ENCODE peak calls at places on chromosomes 16 and 17, in nine cellular contexts. One of them, this sample, is unnamed.

GRCh38 chr17:68539536-68540469 is 27.6 kb downstream of the PRKAR1A start:
- DNase-seq in brain pericyte: no peak
- DNase-seq in CD8-positive, alpha-beta T cell: no peak
- DNase-seq in kidney glomerular epithelial cell: no peak
- DNase-seq in NCI-H1436: no peak
- DNase-seq in amygdala: no peak
- DNase-seq in NCI-H2081: no peak
- DNase-seq in mucosa of gallbladder: peak
- DNase-seq in kidney epithelial cell: no peak
- DNase-seq in this sample: no peak

GRCh38 chr16:17225551-17225950 is 245.2 kb downstream of the XYLT1 start:
- DNase-seq in brain pericyte: no peak
- DNase-seq in CD8-positive, alpha-beta T cell: no peak
- DNase-seq in kidney glomerular epithelial cell: no peak
- DNase-seq in NCI-H1436: no peak
- DNase-seq in amygdala: no peak
- DNase-seq in NCI-H2081: no peak
- DNase-seq in mucosa of gallbladder: no peak
- DNase-seq in kidney epithelial cell: no peak
- DNase-seq in this sample: no peak

GRCh38 chr16:3202903-3203539 is 15.0 kb downstream of the OR1F1 start:
- DNase-seq in brain pericyte: no peak
- DNase-seq in CD8-positive, alpha-beta T cell: no peak
- DNase-seq in kidney glomerular epithelial cell: no peak
- DNase-seq in NCI-H1436: no peak
- DNase-seq in amygdala: no peak
- DNase-seq in NCI-H2081: no peak
- DNase-seq in mucosa of gallbladder: no peak
- DNase-seq in kidney epithelial cell: no peak
- DNase-seq in this sample: no peak

GRCh38 chr17:76083536-76083935 is 4.6 kb downstream of the ZACN start:
- DNase-seq in brain pericyte: no peak
- DNase-seq in CD8-positive, alpha-beta T cell: no peak
- DNase-seq in kidney glomerular epithelial cell: no peak
- DNase-seq in NCI-H1436: no peak
- DNase-seq in amygdala: no peak
- DNase-seq in NCI-H2081: no peak
- DNase-seq in mucosa of gallbladder: no peak
- DNase-seq in kidney epithelial cell: no peak
- DNase-seq in this sample: no peak

GRCh38 chr17:29653995-29654714 is 31.4 kb upstream of the CORO6 start:
- DNase-seq in brain pericyte: no peak
- DNase-seq in CD8-positive, alpha-beta T cell: no peak
- DNase-seq in kidney glomerular epithelial cell: no peak
- DNase-seq in NCI-H1436: no peak
- DNase-seq in amygdala: no peak
- DNase-seq in NCI-H2081: no peak
- DNase-seq in mucosa of gallbladder: no peak
- DNase-seq in kidney epithelial cell: no peak
- DNase-seq in this sample: no peak

GRCh38 chr16:78809535-78809934 is 710.1 kb downstream of the WWOX start:
- DNase-seq in brain pericyte: no peak
- DNase-seq in CD8-positive, alpha-beta T cell: no peak
- DNase-seq in kidney glomerular epithelial cell: no peak
- DNase-seq in NCI-H1436: no peak
- DNase-seq in amygdala: no peak
- DNase-seq in NCI-H2081: no peak
- DNase-seq in mucosa of gallbladder: no peak
- DNase-seq in kidney epithelial cell: no peak
- DNase-seq in this sample: no peak

GRCh38 chr16:48365030-48365600 is 20.1 kb downstream of the SIAH1 start:
- DNase-seq in brain pericyte: no peak
- DNase-seq in CD8-positive, alpha-beta T cell: no peak
- DNase-seq in kidney glomerular epithelial cell: no peak
- DNase-seq in NCI-H1436: no peak
- DNase-seq in amygdala: no peak
- DNase-seq in NCI-H2081: no peak
- DNase-seq in mucosa of gallbladder: no peak
- DNase-seq in kidney epithelial cell: no peak
- DNase-seq in this sample: peak

GRCh38 chr17:17716837-17717523 is 35.7 kb downstream of the RAI1 start:
- DNase-seq in brain pericyte: no peak
- DNase-seq in CD8-positive, alpha-beta T cell: no peak
- DNase-seq in kidney glomerular epithelial cell: no peak
- DNase-seq in NCI-H1436: no peak
- DNase-seq in amygdala: no peak
- DNase-seq in NCI-H2081: no peak
- DNase-seq in mucosa of gallbladder: no peak
- DNase-seq in kidney epithelial cell: no peak
- DNase-seq in this sample: no peak

GRCh38 chr17:35809855-35810461 is 674 bp downstream of the TAF15 start:
- DNase-seq in brain pericyte: no peak
- DNase-seq in CD8-positive, alpha-beta T cell: no peak
- DNase-seq in kidney glomerular epithelial cell: no peak
- DNase-seq in NCI-H1436: peak
- DNase-seq in amygdala: no peak
- DNase-seq in NCI-H2081: peak
- DNase-seq in mucosa of gallbladder: no peak
- DNase-seq in kidney epithelial cell: no peak
- DNase-seq in this sample: peak

GRCh38 chr17:77462101-77462500 is 321.3 kb downstream of the SEC14L1 start:
- DNase-seq in brain pericyte: no peak
- DNase-seq in CD8-positive, alpha-beta T cell: no peak
- DNase-seq in kidney glomerular epithelial cell: no peak
- DNase-seq in NCI-H1436: no peak
- DNase-seq in amygdala: no peak
- DNase-seq in NCI-H2081: no peak
- DNase-seq in mucosa of gallbladder: no peak
- DNase-seq in kidney epithelial cell: no peak
- DNase-seq in this sample: no peak

This sample was measured in NCI-H2029.